ENCODE peak calls at places on chromosomes 13 and 19, in nine cellular contexts. L is IMR-90, Z is A549, X is GM23338, E is HCT116, F is K562, H is PC-9, M is HepG2, J is GM23248. T is an unnamed sample.

GRCh38 chr19:10503002-10503789 is at the start of gene KEAP1:
- DNase-seq in L (no peak), Z (peak), X (peak), E (no peak), F (peak), H (peak), M (peak), J (peak), T (peak)

GRCh38 chr13:60170414-60170813 is 6.7 kb upstream of the DIAPH3 start:
- DNase-seq in L (no peak), Z (no peak), X (no peak), E (no peak), F (no peak), H (no peak), M (no peak), J (no peak), T (no peak)

GRCh38 chr13:79637086-79637763 is 156.3 kb downstream of the NDFIP2 start:
- DNase-seq in L (no peak), Z (no peak), X (no peak), E (no peak), F (no peak), H (no peak), M (no peak), J (no peak), T (no peak)

GRCh38 chr13:26787961-26788360 is 27.4 kb upstream of the GPR12 start:
- DNase-seq in L (no peak), Z (no peak), X (no peak), E (no peak), F (no peak), H (no peak), M (no peak), J (no peak), T (no peak)

GRCh38 chr13:107095876-107096275 is 527.9 kb upstream of the ARGLU1 start:
- DNase-seq in L (no peak), Z (no peak), X (no peak), E (no peak), F (no peak), H (no peak), M (no peak), J (no peak), T (no peak)

GRCh38 chr13:100478107-100478809 is 110.3 kb downstream of the GGACT start:
- DNase-seq in L (no peak), Z (no peak), X (no peak), E (no peak), F (no peak), H (peak), M (no peak), J (no peak), T (no peak)

GRCh38 chr19:47598407-47599349 is 10.3 kb upstream of the BICRA start:
- DNase-seq in L (peak), Z (peak), X (peak), E (peak), F (no peak), H (peak), M (peak), J (peak), T (no peak)

GRCh38 chr19:17692566-17692965 is 4.4 kb upstream of the UNC13A start:
- DNase-seq in L (no peak), Z (no peak), X (no peak), E (no peak), F (no peak), H (no peak), M (no peak), J (no peak), T (no peak)

GRCh38 chr13:96091164-96091931 is 1.4 kb downstream of the HS6ST3 start:
- DNase-seq in L (no peak), Z (no peak), X (peak), E (no peak), F (no peak), H (no peak), M (no peak), J (peak), T (no peak)

GRCh38 chr19:8209111-8209964 is at the start of gene CERS4:
- DNase-seq in L (peak), Z (peak), X (peak), E (no peak), F (peak), H (peak), M (peak), J (peak), T (peak)

GRCh38 chr19:5621945-5622464 is 571 bp downstream of the SAFB2 start:
- DNase-seq in L (no peak), Z (no peak), X (peak), E (no peak), F (peak), H (peak), M (no peak), J (peak), T (no peak)

GRCh38 chr13:32594339-32594738 is 8.1 kb downstream of the PDS5B start:
- DNase-seq in L (peak), Z (no peak), X (no peak), E (no peak), F (no peak), H (no peak), M (no peak), J (peak), T (no peak)

GRCh38 chr19:584240-585001 is 5.3 kb upstream of the HCN2 start:
- DNase-seq in L (peak), Z (no peak), X (peak), E (no peak), F (peak), H (peak), M (no peak), J (peak), T (peak)

GRCh38 chr19:4929186-4929585 is 19.9 kb downstream of the UHRF1 start:
- DNase-seq in L (no peak), Z (no peak), X (no peak), E (no peak), F (no peak), H (no peak), M (no peak), J (peak), T (no peak)

GRCh38 chr13:93230466-93230865 is 3.9 kb downstream of the GPC6 start:
- DNase-seq in L (peak), Z (no peak), X (no peak), E (no peak), F (no peak), H (no peak), M (peak), J (peak), T (no peak)
- H3K27ac ChIP-seq in L (no peak), Z (peak), X (no peak), E (no peak), F (no peak), H (peak), M (peak), J (peak), T (no peak)

GRCh38 chr19:38032951-38033350 is 125.9 kb downstream of the SIPA1L3 start:
- DNase-seq in L (no peak), Z (no peak), X (no peak), E (no peak), F (no peak), H (no peak), M (no peak), J (no peak), T (peak)

GRCh38 chr19:38034153-38034835 is 127.3 kb downstream of the SIPA1L3 start:
- DNase-seq in L (peak), Z (no peak), X (no peak), E (no peak), F (no peak), H (no peak), M (no peak), J (peak), T (peak)

GRCh38 chr19:38032151-38032550 is 125.1 kb downstream of the SIPA1L3 start:
- DNase-seq in L (peak), Z (no peak), X (peak), E (no peak), F (no peak), H (no peak), M (no peak), J (peak), T (no peak)

GRCh38 chr19:38035515-38036495 is 128.8 kb downstream of the SIPA1L3 start:
- DNase-seq in L (peak), Z (no peak), X (no peak), E (no peak), F (no peak), H (no peak), M (peak), J (peak), T (no peak)

GRCh38 chr19:38033658-38034150 is 126.7 kb downstream of the SIPA1L3 start:
- DNase-seq in L (no peak), Z (no peak), X (peak), E (no peak), F (no peak), H (no peak), M (no peak), J (no peak), T (peak)
- H3K4me2 ChIP-seq in L (no peak), Z (no peak), X (peak), E (no peak), F (no peak), H (no peak), M (no peak), J (no peak), T (peak)

GRCh38 chr13:36918246-36919060 is 1.6 kb downstream of the SMAD9 start:
- DNase-seq in L (peak), Z (no peak), X (peak), E (no peak), F (no peak), H (no peak), M (no peak), J (peak), T (no peak)
- H3K27ac ChIP-seq in L (peak), Z (no peak), X (no peak), E (no peak), F (no peak), H (no peak), M (peak), J (peak), T (no peak)

GRCh38 chr19:55463583-55464031 is 944 bp downstream of the C19orf85 start:
- DNase-seq in L (no peak), Z (no peak), X (no peak), E (no peak), F (no peak), H (no peak), M (no peak), J (no peak), T (no peak)

GRCh38 chr19:55461259-55461973 is at the start of gene ISOC2:
- DNase-seq in L (peak), Z (peak), X (peak), E (peak), F (peak), H (peak), M (peak), J (peak), T (peak)

GRCh38 chr19:55460670-55461258 is 678 bp downstream of the ISOC2 start:
- DNase-seq in L (peak), Z (peak), X (peak), E (no peak), F (peak), H (peak), M (peak), J (peak), T (peak)

GRCh38 chr19:55462722-55463121 is 1.3 kb upstream of the ISOC2 start:
- DNase-seq in L (no peak), Z (no peak), X (no peak), E (no peak), F (no peak), H (no peak), M (no peak), J (no peak), T (no peak)

GRCh38 chr19:55461974-55462628 is 659 bp upstream of the ISOC2 start:
- DNase-seq in L (peak), Z (no peak), X (no peak), E (no peak), F (peak), H (no peak), M (peak), J (peak), T (no peak)
- H3K4me2 ChIP-seq in L (peak), Z (peak), X (peak), E (peak), F (peak), H (peak), M (peak), J (peak), T (peak)

GRCh38 chr13:114099918-114100445 is 32.4 kb downstream of the RASA3 start:
- DNase-seq in L (peak), Z (peak), X (peak), E (peak), F (no peak), H (no peak), M (peak), J (peak), T (no peak)
- H3K27ac ChIP-seq in L (peak), Z (no peak), X (no peak), E (peak), F (no peak), H (no peak), M (no peak), J (no peak), T (no peak)